ENCODE peak calls at places on chromosome 22, in six cellular contexts. One of them, this sample, is unnamed.

GRCh38 chr22:23574877-23575276 is 5.2 kb downstream of the IGLL1 start:
- DNase-seq in stimulated activated CD4-positive, alpha-beta T cell treated with anti-CD3 and anti-CD28 coated beads, Interleukin-12 subunit alpha, Interleukin-12 subunit beta, amount 100 ng/mL, for 24 hours: no peak
- DNase-seq in body of pancreas: no peak
- DNase-seq in OCI-LY7: no peak
- DNase-seq in progenitor cell of endocrine pancreas: no peak
- DNase-seq in cardiac fibroblast: no peak
- DNase-seq in this sample: no peak

GRCh38 chr22:37887610-37888378 is 18.3 kb upstream of the MICALL1 start:
- DNase-seq in progenitor cell of endocrine pancreas: no peak
- DNase-seq in body of pancreas: no peak
- DNase-seq in stimulated activated CD4-positive, alpha-beta T cell treated with anti-CD3 and anti-CD28 coated beads, Interleukin-12 subunit alpha, Interleukin-12 subunit beta, amount 100 ng/mL, for 24 hours: no peak
- DNase-seq in OCI-LY7: no peak
- DNase-seq in cardiac fibroblast: peak
- DNase-seq in this sample: no peak

GRCh38 chr22:18044548-18045271 is 20.3 kb upstream of the MICAL3 start:
- DNase-seq in progenitor cell of endocrine pancreas: no peak
- DNase-seq in cardiac fibroblast: peak
- DNase-seq in stimulated activated CD4-positive, alpha-beta T cell treated with anti-CD3 and anti-CD28 coated beads, Interleukin-12 subunit alpha, Interleukin-12 subunit beta, amount 100 ng/mL, for 24 hours: no peak
- DNase-seq in OCI-LY7: no peak
- DNase-seq in body of pancreas: peak
- DNase-seq in this sample: no peak

GRCh38 chr22:25853078-25853477 is 111.1 kb downstream of the MYO18B start:
- DNase-seq in cardiac fibroblast: no peak
- DNase-seq in OCI-LY7: no peak
- DNase-seq in progenitor cell of endocrine pancreas: no peak
- DNase-seq in stimulated activated CD4-positive, alpha-beta T cell treated with anti-CD3 and anti-CD28 coated beads, Interleukin-12 subunit alpha, Interleukin-12 subunit beta, amount 100 ng/mL, for 24 hours: no peak
- DNase-seq in body of pancreas: no peak
- DNase-seq in this sample: no peak

GRCh38 chr22:42151924-42152635 is 21.5 kb upstream of the CYP2D6 start:
- DNase-seq in cardiac fibroblast: no peak
- DNase-seq in OCI-LY7: no peak
- DNase-seq in stimulated activated CD4-positive, alpha-beta T cell treated with anti-CD3 and anti-CD28 coated beads, Interleukin-12 subunit alpha, Interleukin-12 subunit beta, amount 100 ng/mL, for 24 hours: no peak
- DNase-seq in body of pancreas: no peak
- DNase-seq in progenitor cell of endocrine pancreas: no peak
- DNase-seq in this sample: no peak

GRCh38 chr22:48097723-48098122 is 1335.3 kb downstream of the TBC1D22A start:
- DNase-seq in stimulated activated CD4-positive, alpha-beta T cell treated with anti-CD3 and anti-CD28 coated beads, Interleukin-12 subunit alpha, Interleukin-12 subunit beta, amount 100 ng/mL, for 24 hours: no peak
- DNase-seq in progenitor cell of endocrine pancreas: no peak
- DNase-seq in body of pancreas: no peak
- DNase-seq in OCI-LY7: peak
- DNase-seq in cardiac fibroblast: no peak
- DNase-seq in this sample: no peak

GRCh38 chr22:35560366-35560765 is 19.7 kb downstream of the RASD2 start:
- DNase-seq in cardiac fibroblast: no peak
- DNase-seq in body of pancreas: no peak
- DNase-seq in OCI-LY7: no peak
- DNase-seq in progenitor cell of endocrine pancreas: no peak
- DNase-seq in stimulated activated CD4-positive, alpha-beta T cell treated with anti-CD3 and anti-CD28 coated beads, Interleukin-12 subunit alpha, Interleukin-12 subunit beta, amount 100 ng/mL, for 24 hours: no peak
- DNase-seq in this sample: no peak

GRCh38 chr22:35839811-35840739 is 122.4 kb downstream of the APOL5 start:
- DNase-seq in cardiac fibroblast: peak
- DNase-seq in OCI-LY7: peak
- DNase-seq in body of pancreas: peak
- DNase-seq in progenitor cell of endocrine pancreas: peak
- DNase-seq in stimulated activated CD4-positive, alpha-beta T cell treated with anti-CD3 and anti-CD28 coated beads, Interleukin-12 subunit alpha, Interleukin-12 subunit beta, amount 100 ng/mL, for 24 hours: no peak
- DNase-seq in this sample: no peak

GRCh38 chr22:36486619-36487384 is 5.4 kb upstream of the TXN2 start:
- DNase-seq in cardiac fibroblast: peak
- DNase-seq in stimulated activated CD4-positive, alpha-beta T cell treated with anti-CD3 and anti-CD28 coated beads, Interleukin-12 subunit alpha, Interleukin-12 subunit beta, amount 100 ng/mL, for 24 hours: no peak
- DNase-seq in body of pancreas: peak
- DNase-seq in OCI-LY7: peak
- DNase-seq in progenitor cell of endocrine pancreas: peak
- DNase-seq in this sample: peak

GRCh38 chr22:26450453-26451185 is 21.6 kb downstream of the ASPHD2 start:
- DNase-seq in stimulated activated CD4-positive, alpha-beta T cell treated with anti-CD3 and anti-CD28 coated beads, Interleukin-12 subunit alpha, Interleukin-12 subunit beta, amount 100 ng/mL, for 24 hours: no peak
- DNase-seq in OCI-LY7: no peak
- DNase-seq in progenitor cell of endocrine pancreas: no peak
- DNase-seq in cardiac fibroblast: no peak
- DNase-seq in body of pancreas: no peak
- DNase-seq in this sample: no peak

GRCh38 chr22:47277511-47277910 is 515.1 kb downstream of the TBC1D22A start:
- DNase-seq in progenitor cell of endocrine pancreas: no peak
- DNase-seq in body of pancreas: no peak
- DNase-seq in OCI-LY7: no peak
- DNase-seq in cardiac fibroblast: no peak
- DNase-seq in stimulated activated CD4-positive, alpha-beta T cell treated with anti-CD3 and anti-CD28 coated beads, Interleukin-12 subunit alpha, Interleukin-12 subunit beta, amount 100 ng/mL, for 24 hours: no peak
- DNase-seq in this sample: no peak

GRCh38 chr22:44665115-44665514 is 36.9 kb upstream of the PRR5 start:
- DNase-seq in stimulated activated CD4-positive, alpha-beta T cell treated with anti-CD3 and anti-CD28 coated beads, Interleukin-12 subunit alpha, Interleukin-12 subunit beta, amount 100 ng/mL, for 24 hours: no peak
- DNase-seq in progenitor cell of endocrine pancreas: no peak
- DNase-seq in body of pancreas: no peak
- DNase-seq in OCI-LY7: no peak
- DNase-seq in cardiac fibroblast: no peak
- DNase-seq in this sample: peak